ENCODE peak calls at places on chromosomes 7 and 10, in five cellular contexts. H is OCI-LY7; V is naive thymus-derived CD4-positive, alpha-beta T cell; L is GM23338; X is cardiac muscle cell. E is an unnamed sample.

GRCh38 chr10:80569131-80569895 is 31.6 kb downstream of the SH2D4B start:
- DNase-seq in X (no peak), V (no peak), L (no peak), H (no peak), E (no peak)

GRCh38 chr7:32496052-32496813 is 944 bp downstream of the AVL9 start:
- DNase-seq in V (no peak), H (no peak), X (no peak), L (peak), E (peak)

GRCh38 chr7:106110238-106110560 is 1.9 kb downstream of the SYPL1 start:
- DNase-seq in X (peak), H (peak), L (no peak), V (no peak), E (no peak)

GRCh38 chr10:98423691-98424120 is 8.7 kb upstream of the PYROXD2 start:
- DNase-seq in X (no peak), H (peak), V (no peak), L (peak), E (peak)

GRCh38 chr10:89853796-89854195 is 152.4 kb downstream of the KIF20B start:
- DNase-seq in L (peak), X (no peak), V (no peak), H (no peak), E (no peak)

GRCh38 chr7:39172137-39172536 is 194.4 kb downstream of the POU6F2 start:
- DNase-seq in V (no peak), X (no peak), H (no peak), L (no peak), E (no peak)

GRCh38 chr10:29734980-29735627 is 100.3 kb upstream of the SVIL start:
- DNase-seq in V (peak), X (peak), L (peak), H (no peak), E (peak)

GRCh38 chr7:67309764-67310548 is 313.3 kb downstream of the TYW1 start:
- DNase-seq in H (no peak), L (no peak), V (no peak), X (peak), E (no peak)

DNA sequence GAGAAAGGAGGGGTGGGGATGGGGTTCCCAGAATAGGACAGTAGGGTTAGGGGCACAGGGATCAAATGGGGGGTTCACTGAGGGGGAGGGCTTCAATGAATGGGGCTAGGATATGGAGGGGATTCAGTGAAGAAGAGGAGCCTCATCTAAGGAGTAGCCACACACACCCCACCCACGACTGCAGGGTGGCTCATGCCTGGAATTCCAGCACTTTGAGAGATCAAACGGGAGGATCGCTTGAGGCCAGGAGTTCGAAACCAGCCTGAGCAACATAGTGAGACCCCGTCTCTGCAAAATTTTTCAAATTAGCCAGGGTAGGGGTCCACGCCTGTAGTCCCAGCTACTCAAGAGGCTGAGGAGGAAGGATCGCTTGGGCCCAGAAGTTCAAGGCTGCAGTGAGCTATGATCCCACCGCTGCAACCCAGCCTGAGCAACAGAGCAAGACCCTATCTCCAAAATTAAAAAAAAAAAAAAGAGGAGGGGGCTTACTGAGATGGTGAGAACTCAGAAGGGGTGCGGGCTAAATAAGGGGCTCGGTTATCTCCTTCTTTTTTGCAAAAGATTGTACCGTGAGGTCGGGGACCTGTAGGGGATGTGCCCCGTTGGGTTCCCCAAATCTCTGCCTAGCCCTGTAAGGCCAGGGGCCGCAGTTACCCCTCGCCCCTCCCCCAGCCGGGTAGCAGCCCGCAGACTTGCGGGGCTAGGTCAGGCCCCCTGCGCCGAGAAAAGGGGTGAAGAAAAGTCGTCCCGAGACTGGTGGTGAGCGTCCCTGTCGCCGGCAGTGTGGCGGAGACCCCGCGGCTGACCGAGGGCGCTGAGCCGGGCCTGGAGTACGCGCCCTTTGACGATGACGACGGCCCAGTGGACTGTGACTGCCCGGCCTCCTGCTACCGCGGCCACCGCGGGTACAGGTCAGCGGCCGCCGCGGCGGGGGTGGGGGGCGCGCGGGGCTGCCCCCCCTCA is 43.1 kb upstream of the HSPB1 start:
- DNase-seq in H (no peak), X (no peak), V (no peak), L (peak), E (no peak)
- H3K4me3 ChIP-seq in H (no peak), X (peak), V (no peak), L (peak), E (no peak)

GRCh38 chr10:58101682-58102081 is 166.0 kb downstream of the IPMK start:
- DNase-seq in V (no peak), X (no peak), H (no peak), L (no peak), E (no peak)
- H3K4me3 ChIP-seq in V (no peak), X (no peak), H (no peak), L (no peak), E (no peak)

DNA sequence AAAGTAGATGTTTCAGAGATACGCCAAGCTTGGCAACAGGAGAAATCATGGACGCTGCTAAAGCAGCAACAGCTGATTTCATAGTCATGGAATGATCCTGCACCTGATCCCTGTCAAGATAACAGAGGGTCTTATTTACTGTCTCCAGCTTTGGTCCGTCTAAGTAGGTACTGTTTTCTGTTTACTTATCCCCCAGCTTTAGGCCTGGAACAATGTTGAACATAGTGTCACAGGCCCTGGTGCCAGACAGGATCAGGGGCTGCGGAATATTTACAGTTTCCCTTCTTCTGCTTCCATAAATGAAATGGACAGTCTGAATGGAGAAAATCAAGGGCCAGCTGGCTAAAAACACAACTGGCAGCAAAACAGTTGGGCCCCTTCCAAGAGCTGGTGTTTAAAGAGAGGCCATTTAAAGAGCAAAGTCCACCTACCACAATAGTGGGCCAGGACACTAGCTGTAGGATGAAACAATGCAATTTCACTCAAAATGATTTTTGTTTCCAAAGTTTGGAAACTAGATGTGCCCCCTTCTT is 2.9 kb downstream of the GPR37 start:
- DNase-seq in L (no peak), V (no peak), X (no peak), H (no peak), E (no peak)
- H3K4me3 ChIP-seq in L (peak), V (no peak), X (no peak), H (no peak), E (no peak)

DNA sequence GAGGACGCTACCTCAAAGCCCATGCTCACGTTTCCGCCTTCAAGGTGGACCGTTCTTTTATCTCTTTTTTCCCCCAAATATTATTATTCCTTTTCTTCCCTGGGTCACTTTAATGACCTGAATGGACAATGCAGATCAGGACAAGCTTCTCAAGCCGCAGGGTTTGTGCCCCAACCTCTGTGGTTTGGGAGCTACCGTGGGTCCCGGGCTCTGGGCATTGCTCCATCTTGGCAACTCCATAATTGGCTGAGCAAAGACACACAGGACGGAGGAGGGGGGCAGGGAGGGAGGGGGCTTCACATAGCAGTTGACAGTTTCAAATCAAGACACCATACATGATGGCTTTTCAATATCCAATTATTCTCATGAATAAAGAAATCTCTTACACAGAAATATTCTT is 308.1 kb upstream of the FZD8 start:
- DNase-seq in X (no peak), H (no peak), V (no peak), L (no peak), E (no peak)
- H3K4me3 ChIP-seq in X (no peak), H (no peak), V (no peak), L (no peak), E (no peak)

GRCh38 chr10:11020026-11020820 is 2.6 kb downstream of the CELF2 start:
- DNase-seq in H (no peak), X (no peak), L (no peak), V (no peak), E (no peak)
- H3K4me3 ChIP-seq in H (no peak), X (peak), L (no peak), V (no peak), E (no peak)

DNA sequence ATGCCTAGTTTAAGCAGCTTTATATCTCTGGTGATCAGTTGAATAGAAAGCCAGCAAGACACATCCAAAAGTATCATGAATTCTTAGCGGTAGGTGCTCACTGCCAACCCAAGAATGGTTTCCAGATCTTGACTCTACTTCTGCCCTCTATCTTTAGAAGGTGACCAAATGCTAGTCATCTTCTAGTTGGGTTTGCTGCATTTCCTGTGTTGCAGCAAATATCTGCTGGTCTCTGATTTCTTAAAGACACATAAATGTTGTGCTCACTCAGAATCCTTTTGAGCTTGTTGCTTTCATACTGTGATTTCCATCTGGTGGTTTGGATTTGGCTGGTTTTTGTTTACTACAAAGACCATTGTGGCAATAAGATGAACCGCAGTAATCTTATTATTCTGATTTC is 2.2 kb downstream of the CDC123 start:
- DNase-seq in V (no peak), H (peak), L (no peak), X (no peak), E (no peak)
- H3K4me3 ChIP-seq in V (no peak), H (peak), L (no peak), X (no peak), E (peak)

GRCh38 chr10:131994435-131994834 is 12.7 kb upstream of the BNIP3 start:
- DNase-seq in H (no peak), V (no peak), L (no peak), X (no peak), E (no peak)

GRCh38 chr10:131998845-131999681 is 17.3 kb upstream of the BNIP3 start:
- DNase-seq in H (no peak), V (no peak), X (no peak), L (no peak), E (no peak)

GRCh38 chr10:131997366-131998049 is 15.8 kb upstream of the BNIP3 start:
- DNase-seq in H (peak), V (no peak), L (peak), X (peak), E (no peak)

GRCh38 chr10:131998050-131998844 is 16.5 kb upstream of the BNIP3 start:
- DNase-seq in X (no peak), V (no peak), H (no peak), L (no peak), E (no peak)

GRCh38 chr10:131996508-131997365 is 15.0 kb upstream of the BNIP3 start:
- DNase-seq in H (no peak), X (no peak), L (no peak), V (no peak), E (no peak)
- H3K4me3 ChIP-seq in H (no peak), X (no peak), L (no peak), V (no peak), E (no peak)

GRCh38 chr7:44347546-44348114 is 22.2 kb upstream of the CAMK2B start:
- DNase-seq in H (no peak), L (no peak), V (no peak), X (no peak), E (no peak)
- H3K4me3 ChIP-seq in H (no peak), L (no peak), V (no peak), X (no peak), E (no peak)

GRCh38 chr7:45976485-45976856 is 55.4 kb upstream of the IGFBP3 start:
- DNase-seq in H (no peak), X (no peak), L (no peak), V (no peak), E (no peak)

GRCh38 chr7:45975367-45975766 is 54.3 kb upstream of the IGFBP3 start:
- DNase-seq in H (no peak), L (no peak), V (no peak), X (no peak), E (no peak)

GRCh38 chr7:45974540-45975360 is 53.7 kb upstream of the IGFBP3 start:
- DNase-seq in V (no peak), H (no peak), L (no peak), X (no peak), E (no peak)

GRCh38 chr7:45977256-45977655 is 56.2 kb upstream of the IGFBP3 start:
- DNase-seq in H (no peak), X (no peak), V (no peak), L (no peak), E (no peak)

GRCh38 chr7:45975847-45976484 is 54.9 kb upstream of the IGFBP3 start:
- DNase-seq in X (no peak), H (no peak), L (no peak), V (no peak), E (no peak)
- H3K4me3 ChIP-seq in X (no peak), H (no peak), L (no peak), V (no peak), E (no peak)

DNA sequence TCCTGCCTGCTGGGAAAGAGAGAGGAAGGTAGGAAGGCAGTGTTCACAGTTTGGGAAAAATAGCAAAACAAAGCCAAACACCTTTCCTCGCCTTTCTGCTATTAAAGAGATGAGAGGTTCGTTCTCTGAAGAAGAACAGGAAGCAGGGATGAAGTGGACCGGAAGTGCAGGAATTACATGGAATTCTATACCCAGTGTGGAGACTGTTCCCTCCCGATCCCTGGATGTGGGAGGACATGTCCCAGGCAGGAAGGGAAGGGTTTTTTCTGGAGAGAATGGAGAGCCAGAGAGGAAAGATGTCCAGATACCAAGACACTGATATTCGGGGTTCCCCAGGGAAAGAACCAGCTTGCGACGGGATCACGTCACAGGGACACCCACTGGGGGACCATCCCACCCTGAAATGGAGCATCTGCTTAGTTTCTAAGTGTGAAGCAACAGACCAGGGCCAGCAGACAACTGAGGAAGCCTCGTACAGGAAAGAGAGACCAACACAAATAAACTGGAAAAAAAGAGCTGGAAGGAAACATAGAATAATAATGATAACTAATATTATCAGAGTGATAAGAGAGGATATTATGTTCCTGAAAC is 187.6 kb downstream of the PRPF18 start:
- DNase-seq in V (no peak), H (no peak), X (no peak), L (no peak), E (no peak)
- H3K4me3 ChIP-seq in V (no peak), H (no peak), X (no peak), L (no peak), E (no peak)

E was measured in Jurkat, Clone E6-1.